ENCODE peak calls at places on chromosomes 16 and 17, in seven cellular contexts. Z is prostate gland, K is left ventricle myocardium inferior, G is heart left ventricle, H is foreskin fibroblast, P is osteoblast, D is skeletal muscle cell. Q is an unnamed sample.

GRCh38 chr16:57191056-57191536 is 5.0 kb downstream of the RSPRY1 start:
- DNase-seq in K (no peak), P (peak; percentile 78), H (peak; percentile 72), Z (no peak), D (no peak), G (no peak), Q (no peak)

GRCh38 chr16:78441298-78441697 is 341.8 kb downstream of the WWOX start:
- DNase-seq in K (no peak), H (no peak), G (no peak), P (no peak), Z (no peak), D (no peak), Q (no peak)

GRCh38 chr17:40903129-40903847 is 18.2 kb upstream of the KRT20 start:
- DNase-seq in K (no peak), D (no peak), P (no peak), G (no peak), H (peak; percentile 39), Z (peak; percentile 76), Q (peak; percentile 97)

GRCh38 chr16:75860654-75861053 is 134.4 kb upstream of the CPHXL start:
- DNase-seq in P (no peak), Z (no peak), D (no peak), H (no peak), G (no peak), K (no peak), Q (no peak)

GRCh38 chr16:81251871-81252270 is 13.4 kb downstream of the BCO1 start:
- DNase-seq in K (no peak), G (no peak), P (no peak), D (no peak), H (peak; percentile 23), Z (no peak), Q (no peak)

GRCh38 chr16:11205754-11206459 is 50.1 kb downstream of the SOCS1 start:
- DNase-seq in H (peak; percentile 67), D (no peak), G (no peak), P (no peak), K (no peak), Z (no peak), Q (no peak)

GRCh38 chr16:19595043-19595767 is 39.7 kb downstream of the VPS35L start:
- DNase-seq in D (no peak), P (peak; percentile 86), H (peak; percentile 79), G (peak; percentile 37), K (peak; percentile 20), Z (no peak), Q (no peak)

GRCh38 chr17:64024215-64024654 is 3.8 kb upstream of the ICAM2 start:
- DNase-seq in P (no peak), G (peak; percentile 14), K (no peak), Z (no peak), D (no peak), H (no peak), Q (no peak)

GRCh38 chr17:77279448-77280303 is 138.9 kb downstream of the SEC14L1 start:
- DNase-seq in G (no peak), P (peak; percentile 94), Z (no peak), H (no peak), D (no peak), K (no peak), Q (no peak)

GRCh38 chr17:28227278-28228108 is 91.5 kb upstream of the TMEM97 start:
- DNase-seq in H (peak; percentile 60), Z (peak; percentile 85), D (no peak), G (no peak), K (no peak), P (peak; percentile 89), Q (no peak)

GRCh38 chr17:37067555-37068111 is 118.9 kb downstream of the AATF start:
- DNase-seq in G (no peak), D (peak; percentile 45), Z (peak; percentile 14), K (peak; percentile 33), H (peak; percentile 90), P (peak; percentile 87), Q (peak; percentile 79)

GRCh38 chr16:16992986-16993783 is 477.6 kb downstream of the XYLT1 start:
- DNase-seq in D (no peak), P (no peak), K (no peak), Z (no peak), H (no peak), G (no peak), Q (no peak)

GRCh38 chr17:57927048-57927723 is 28.0 kb downstream of the CUEDC1 start:
- DNase-seq in G (no peak), K (peak; percentile 47), Z (peak; percentile 86), D (peak; percentile 66), H (peak; percentile 91), P (peak; percentile 98), Q (peak; percentile 54)

GRCh38 chr16:48172682-48173081 is 16.9 kb upstream of the ABCC12 start:
- DNase-seq in D (no peak), P (no peak), G (no peak), H (no peak), K (no peak), Z (no peak), Q (no peak)

GRCh38 chr16:528111-529011 is 849 bp downstream of the CAPN15 start:
- DNase-seq in K (no peak), P (peak; percentile 95), Z (no peak), H (peak; percentile 90), D (no peak), G (no peak), Q (no peak)

GRCh38 chr16:14378684-14379467 is 251.2 kb downstream of the PARN start:
- DNase-seq in D (no peak), G (no peak), P (peak; percentile 93), H (peak; percentile 76), Z (no peak), K (no peak), Q (no peak)

GRCh38 chr16:55257971-55258613 is 65.9 kb upstream of the IRX6 start:
- DNase-seq in H (peak; percentile 46), K (peak; percentile 29), D (no peak), G (peak; percentile 35), P (peak; percentile 69), Z (no peak), Q (peak; percentile 18)

GRCh38 chr17:78332991-78333390 is 26.9 kb downstream of the SOCS3 start:
- DNase-seq in H (no peak), K (no peak), G (no peak), Z (no peak), P (no peak), D (no peak), Q (no peak)

GRCh38 chr17:43418441-43419374 is 19.9 kb downstream of the ARL4D start:
- DNase-seq in P (peak; percentile 96), G (no peak), H (peak; percentile 97), D (peak; percentile 70), Z (peak; percentile 59), K (peak; percentile 38), Q (no peak)

GRCh38 chr17:74769856-74770497 is 6.2 kb downstream of the NAT9 start:
- DNase-seq in H (no peak), K (no peak), G (no peak), D (no peak), Z (no peak), P (peak; percentile 56), Q (no peak)

GRCh38 chr16:3842994-3843393 is 37.5 kb downstream of the CREBBP start:
- DNase-seq in H (peak; percentile 79), P (no peak), G (no peak), D (no peak), Z (no peak), K (peak; percentile 33), Q (no peak)

GRCh38 chr17:81518113-81518784 is 5.7 kb upstream of the ACTG1 start:
- DNase-seq in G (no peak), D (no peak), H (peak; percentile 55), P (peak; percentile 91), Z (no peak), K (no peak), Q (no peak)

GRCh38 chr17:81517339-81518112 is 4.9 kb upstream of the ACTG1 start:
- DNase-seq in H (no peak), P (peak; percentile 95), K (no peak), D (no peak), Z (no peak), G (no peak), Q (no peak)

GRCh38 chr17:81519284-81520020 is 6.9 kb upstream of the ACTG1 start:
- DNase-seq in G (no peak), Z (peak; percentile 60), P (no peak), H (peak; percentile 58), K (no peak), D (no peak), Q (no peak)

GRCh38 chr17:81520021-81520894 is 7.7 kb upstream of the ACTG1 start:
- DNase-seq in Z (no peak), H (no peak), G (no peak), K (no peak), D (no peak), P (no peak), Q (no peak)

GRCh38 chr17:81518785-81519283 is 6.2 kb upstream of the ACTG1 start:
- DNase-seq in Z (no peak), H (peak; percentile 74), P (peak; percentile 97), D (no peak), K (peak; percentile 55), G (peak; percentile 54), Q (no peak)
- H3K4me3 ChIP-seq in Z (peak overlapping the region; percentile 51), H (peak overlapping the region; percentile 44), P (peak overlapping the region; percentile 68), D (peak overlapping the region; percentile 40), K (peak overlapping the region; percentile 93), G (peak overlapping the region; percentile 57), Q (peak overlapping the region; percentile 59)

DNA sequence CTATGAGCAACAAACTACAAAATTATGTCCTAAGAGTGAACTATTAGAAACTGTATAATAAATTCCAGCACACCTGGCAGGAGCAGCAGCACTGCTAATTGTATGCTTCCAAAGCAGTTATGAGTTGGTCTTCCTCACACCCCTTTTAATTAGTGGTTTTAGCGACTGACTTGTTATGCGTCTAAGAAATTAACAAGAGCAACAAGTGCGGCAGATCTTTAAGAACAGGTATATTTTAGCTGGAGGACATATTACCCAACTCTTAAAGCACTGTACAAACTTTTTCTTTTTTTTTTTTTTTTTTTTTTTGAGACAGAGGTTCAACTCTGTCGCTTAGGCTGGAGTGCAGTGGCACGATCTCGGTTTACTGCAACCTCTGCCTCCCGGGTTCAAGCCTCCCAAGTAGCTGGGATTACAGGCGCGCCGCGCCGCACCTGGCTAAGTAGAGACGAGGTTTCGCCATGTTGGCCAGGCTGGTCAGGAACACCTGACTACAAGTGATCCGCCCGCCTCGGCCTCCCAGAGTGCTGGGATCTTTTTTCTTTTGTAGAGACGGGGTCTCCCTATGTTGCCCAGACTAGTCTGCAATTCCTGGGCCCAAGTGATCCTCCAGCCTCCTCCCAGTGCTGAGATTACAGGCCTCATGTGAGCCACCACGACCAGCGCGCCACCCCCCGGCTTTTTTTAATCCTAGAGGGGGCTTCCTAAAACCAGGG is 1.6 kb upstream of the FBXL20 start:
- DNase-seq in Z (no peak), H (no peak), P (no peak), D (no peak), K (no peak), G (no peak), Q (no peak)
- H3K4me3 ChIP-seq in Z (no peak overlapping the region), H (no peak overlapping the region), P (no peak overlapping the region), D (no peak overlapping the region), K (peak overlapping the region; percentile 97), G (peak overlapping the region; percentile 90), Q (peak overlapping the region; percentile 92)

GRCh38 chr17:50388728-50389127 is 8.6 kb downstream of the LRRC59 start:
- DNase-seq in Z (no peak), P (no peak), D (no peak), G (no peak), H (no peak), K (no peak), Q (no peak)
- H3K4me3 ChIP-seq in Z (no peak overlapping the region), P (no peak overlapping the region), D (no peak overlapping the region), G (no peak overlapping the region), H (no peak overlapping the region), K (no peak overlapping the region), Q (no peak overlapping the region)

DNA sequence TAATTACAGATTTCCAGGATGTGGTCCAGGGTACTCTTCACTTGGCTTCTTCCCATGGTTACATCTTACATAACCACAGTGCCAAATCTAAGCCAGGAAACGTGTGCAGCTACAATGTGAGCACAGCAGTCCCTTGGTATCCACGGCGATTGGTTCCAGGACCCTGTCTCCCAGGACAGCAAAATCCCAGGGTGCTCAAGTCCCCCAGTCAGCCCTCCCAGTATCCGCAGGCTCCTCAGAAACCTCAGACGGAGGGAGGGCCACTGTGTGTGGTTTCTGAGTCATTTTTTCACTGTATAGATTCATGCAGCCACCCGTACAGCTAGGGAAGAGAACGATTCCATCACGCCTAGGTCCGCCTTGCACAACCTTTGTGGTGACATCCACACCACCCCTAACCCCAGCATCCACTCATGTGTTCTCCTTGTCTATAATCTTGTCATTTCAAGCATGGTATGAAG is 11.1 kb upstream of the ATP2C2 start:
- DNase-seq in Z (peak; percentile 50), H (no peak), D (no peak), P (peak; percentile 89), G (no peak), K (no peak), Q (no peak)
- H3K4me3 ChIP-seq in Z (no peak overlapping the region), H (no peak overlapping the region), D (no peak overlapping the region), P (no peak overlapping the region), G (no peak overlapping the region), K (no peak overlapping the region), Q (no peak overlapping the region)

Q was measured in LNCaP clone FGC.